ENCODE peak calls at places on chromosomes 6 and 20, in seven cellular contexts. One of them, this sample, is unnamed.

GRCh38 chr6:3911614-3912336 is 62.6 kb downstream of the FAM50B start:
- DNase-seq in right lobe of liver: no peak
- DNase-seq in cardiac muscle cell: no peak
- DNase-seq in foreskin keratinocyte: peak
- DNase-seq in GM23338: no peak
- DNase-seq in fibroblast of mammary gland: peak
- DNase-seq in fibroblast of the aortic adventitia: peak
- DNase-seq in this sample: no peak

GRCh38 chr20:37297066-37297736 is 7.7 kb downstream of the MANBAL start:
- DNase-seq in right lobe of liver: no peak
- DNase-seq in cardiac muscle cell: no peak
- DNase-seq in foreskin keratinocyte: peak
- DNase-seq in GM23338: no peak
- DNase-seq in fibroblast of mammary gland: peak
- DNase-seq in fibroblast of the aortic adventitia: peak
- DNase-seq in this sample: no peak

GRCh38 chr20:57620999-57621398 is 773 bp upstream of the ZBP1 start:
- DNase-seq in right lobe of liver: no peak
- DNase-seq in cardiac muscle cell: no peak
- DNase-seq in foreskin keratinocyte: no peak
- DNase-seq in GM23338: no peak
- DNase-seq in fibroblast of mammary gland: no peak
- DNase-seq in fibroblast of the aortic adventitia: no peak
- DNase-seq in this sample: no peak

GRCh38 chr20:10002871-10003270 is 31.9 kb upstream of the ANKEF1 start:
- DNase-seq in right lobe of liver: no peak
- DNase-seq in cardiac muscle cell: no peak
- DNase-seq in foreskin keratinocyte: no peak
- DNase-seq in GM23338: no peak
- DNase-seq in fibroblast of mammary gland: no peak
- DNase-seq in fibroblast of the aortic adventitia: no peak
- DNase-seq in this sample: no peak

GRCh38 chr6:4610256-4610655 is 165.9 kb upstream of the CDYL start:
- DNase-seq in right lobe of liver: no peak
- DNase-seq in cardiac muscle cell: no peak
- DNase-seq in foreskin keratinocyte: no peak
- DNase-seq in GM23338: no peak
- DNase-seq in fibroblast of mammary gland: peak
- DNase-seq in fibroblast of the aortic adventitia: peak
- DNase-seq in this sample: no peak

GRCh38 chr6:125066964-125067363 is 86.6 kb upstream of the TPD52L1 start:
- DNase-seq in right lobe of liver: no peak
- DNase-seq in cardiac muscle cell: no peak
- DNase-seq in foreskin keratinocyte: peak
- DNase-seq in GM23338: no peak
- DNase-seq in fibroblast of mammary gland: peak
- DNase-seq in fibroblast of the aortic adventitia: no peak
- DNase-seq in this sample: no peak

GRCh38 chr6:45300776-45301175 is 27.4 kb upstream of the RUNX2 start:
- DNase-seq in right lobe of liver: no peak
- DNase-seq in cardiac muscle cell: no peak
- DNase-seq in foreskin keratinocyte: no peak
- DNase-seq in GM23338: no peak
- DNase-seq in fibroblast of mammary gland: no peak
- DNase-seq in fibroblast of the aortic adventitia: no peak
- DNase-seq in this sample: no peak

GRCh38 chr6:72941751-72942150 is 283.5 kb downstream of the KHDC1L start:
- DNase-seq in right lobe of liver: no peak
- DNase-seq in cardiac muscle cell: no peak
- DNase-seq in foreskin keratinocyte: no peak
- DNase-seq in GM23338: no peak
- DNase-seq in fibroblast of mammary gland: no peak
- DNase-seq in fibroblast of the aortic adventitia: no peak
- DNase-seq in this sample: no peak

GRCh38 chr6:121435444-121436069 is at the start of gene GJA1:
- DNase-seq in right lobe of liver: no peak
- DNase-seq in cardiac muscle cell: peak
- DNase-seq in foreskin keratinocyte: peak
- DNase-seq in GM23338: peak
- DNase-seq in fibroblast of mammary gland: peak
- DNase-seq in fibroblast of the aortic adventitia: peak
- DNase-seq in this sample: peak

GRCh38 chr6:6840831-6841263 is 252.3 kb downstream of the LY86 start:
- DNase-seq in right lobe of liver: no peak
- DNase-seq in cardiac muscle cell: no peak
- DNase-seq in foreskin keratinocyte: no peak
- DNase-seq in GM23338: no peak
- DNase-seq in fibroblast of mammary gland: no peak
- DNase-seq in fibroblast of the aortic adventitia: no peak
- DNase-seq in this sample: no peak

GRCh38 chr20:57507477-57507876 is 17.5 kb downstream of the CTCFL start:
- DNase-seq in right lobe of liver: no peak
- DNase-seq in cardiac muscle cell: no peak
- DNase-seq in foreskin keratinocyte: no peak
- DNase-seq in GM23338: no peak
- DNase-seq in fibroblast of mammary gland: peak
- DNase-seq in fibroblast of the aortic adventitia: no peak
- DNase-seq in this sample: no peak

GRCh38 chr6:140321891-140322290 is 947.4 kb upstream of the CITED2 start:
- DNase-seq in right lobe of liver: no peak
- DNase-seq in cardiac muscle cell: no peak
- DNase-seq in foreskin keratinocyte: no peak
- DNase-seq in GM23338: no peak
- DNase-seq in fibroblast of mammary gland: no peak
- DNase-seq in fibroblast of the aortic adventitia: no peak
- DNase-seq in this sample: no peak

GRCh38 chr20:15317546-15318242 is 980.3 kb upstream of the FLRT3 start:
- DNase-seq in right lobe of liver: no peak
- DNase-seq in cardiac muscle cell: no peak
- DNase-seq in foreskin keratinocyte: no peak
- DNase-seq in GM23338: no peak
- DNase-seq in fibroblast of mammary gland: no peak
- DNase-seq in fibroblast of the aortic adventitia: no peak
- DNase-seq in this sample: no peak

GRCh38 chr20:14193443-14193842 is 144.0 kb downstream of the FLRT3 start:
- DNase-seq in right lobe of liver: no peak
- DNase-seq in cardiac muscle cell: no peak
- DNase-seq in foreskin keratinocyte: no peak
- DNase-seq in GM23338: peak
- DNase-seq in fibroblast of mammary gland: no peak
- DNase-seq in fibroblast of the aortic adventitia: no peak
- DNase-seq in this sample: no peak

GRCh38 chr20:14189794-14190402 is 147.5 kb downstream of the FLRT3 start:
- DNase-seq in right lobe of liver: no peak
- DNase-seq in cardiac muscle cell: peak
- DNase-seq in foreskin keratinocyte: peak
- DNase-seq in GM23338: peak
- DNase-seq in fibroblast of mammary gland: peak
- DNase-seq in fibroblast of the aortic adventitia: peak
- DNase-seq in this sample: no peak

GRCh38 chr20:14197097-14197496 is 140.3 kb downstream of the FLRT3 start:
- DNase-seq in right lobe of liver: no peak
- DNase-seq in cardiac muscle cell: no peak
- DNase-seq in foreskin keratinocyte: peak
- DNase-seq in GM23338: no peak
- DNase-seq in fibroblast of mammary gland: peak
- DNase-seq in fibroblast of the aortic adventitia: peak
- DNase-seq in this sample: no peak

GRCh38 chr20:14191559-14191958 is 145.9 kb downstream of the FLRT3 start:
- DNase-seq in right lobe of liver: no peak
- DNase-seq in cardiac muscle cell: no peak
- DNase-seq in foreskin keratinocyte: no peak
- DNase-seq in GM23338: no peak
- DNase-seq in fibroblast of mammary gland: no peak
- DNase-seq in fibroblast of the aortic adventitia: no peak
- DNase-seq in this sample: no peak

DNA sequence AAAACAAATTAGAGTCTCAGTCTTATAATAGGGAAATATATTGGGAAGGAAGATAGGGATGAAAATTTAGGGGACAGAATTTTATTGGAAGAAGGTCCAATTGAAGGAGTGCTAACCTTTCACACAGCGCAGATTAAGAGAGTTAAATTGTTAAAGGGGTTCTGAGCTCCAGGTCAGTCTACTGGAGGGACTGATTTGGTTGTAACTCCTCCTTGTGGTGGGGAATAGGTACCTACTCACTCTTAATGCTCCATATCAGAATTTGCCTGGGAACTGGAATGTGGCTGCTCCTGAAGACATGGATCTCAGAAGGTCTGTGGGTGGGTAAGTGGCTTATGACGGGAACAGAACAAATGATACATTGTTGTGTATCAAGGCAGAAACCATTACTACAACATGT is 143.5 kb downstream of the FLRT3 start:
- DNase-seq in right lobe of liver: no peak
- DNase-seq in cardiac muscle cell: no peak
- DNase-seq in foreskin keratinocyte: no peak
- DNase-seq in GM23338: peak
- DNase-seq in fibroblast of mammary gland: peak
- DNase-seq in fibroblast of the aortic adventitia: no peak
- DNase-seq in this sample: no peak
- TF ChIP-seq CTCF in right lobe of liver: no peak
- TF ChIP-seq CTCF in cardiac muscle cell: no peak
- TF ChIP-seq CTCF in foreskin keratinocyte: peak
- TF ChIP-seq CTCF in GM23338: peak
- TF ChIP-seq CTCF in fibroblast of mammary gland: peak
- TF ChIP-seq CTCF in fibroblast of the aortic adventitia: peak
- TF ChIP-seq CTCF in this sample: no peak

GRCh38 chr20:35617397-35618031 is 1.9 kb downstream of the SPAG4 start:
- DNase-seq in right lobe of liver: peak
- DNase-seq in cardiac muscle cell: peak
- DNase-seq in foreskin keratinocyte: peak
- DNase-seq in GM23338: peak
- DNase-seq in fibroblast of mammary gland: peak
- DNase-seq in fibroblast of the aortic adventitia: peak
- DNase-seq in this sample: peak
- TF ChIP-seq CTCF in right lobe of liver: peak
- TF ChIP-seq CTCF in cardiac muscle cell: peak
- TF ChIP-seq CTCF in foreskin keratinocyte: peak
- TF ChIP-seq CTCF in GM23338: peak
- TF ChIP-seq CTCF in fibroblast of mammary gland: peak
- TF ChIP-seq CTCF in fibroblast of the aortic adventitia: peak
- TF ChIP-seq CTCF in this sample: no peak

GRCh38 chr6:32638521-32639219 is 1.5 kb downstream of the HLA-DQA1 start:
- DNase-seq in right lobe of liver: no peak
- DNase-seq in cardiac muscle cell: no peak
- DNase-seq in foreskin keratinocyte: no peak
- DNase-seq in GM23338: no peak
- DNase-seq in fibroblast of mammary gland: no peak
- DNase-seq in fibroblast of the aortic adventitia: no peak
- DNase-seq in this sample: no peak

GRCh38 chr6:32637883-32638282 is 677 bp downstream of the HLA-DQA1 start:
- DNase-seq in right lobe of liver: no peak
- DNase-seq in cardiac muscle cell: no peak
- DNase-seq in foreskin keratinocyte: no peak
- DNase-seq in GM23338: no peak
- DNase-seq in fibroblast of mammary gland: no peak
- DNase-seq in fibroblast of the aortic adventitia: no peak
- DNase-seq in this sample: no peak

GRCh38 chr6:32639440-32640394 is 2.5 kb downstream of the HLA-DQA1 start:
- DNase-seq in right lobe of liver: no peak
- DNase-seq in cardiac muscle cell: no peak
- DNase-seq in foreskin keratinocyte: no peak
- DNase-seq in GM23338: no peak
- DNase-seq in fibroblast of mammary gland: no peak
- DNase-seq in fibroblast of the aortic adventitia: no peak
- DNase-seq in this sample: no peak

GRCh38 chr6:32635526-32636123 is 1.6 kb upstream of the HLA-DQA1 start:
- DNase-seq in right lobe of liver: no peak
- DNase-seq in cardiac muscle cell: no peak
- DNase-seq in foreskin keratinocyte: peak
- DNase-seq in GM23338: peak
- DNase-seq in fibroblast of mammary gland: no peak
- DNase-seq in fibroblast of the aortic adventitia: no peak
- DNase-seq in this sample: no peak

DNA sequence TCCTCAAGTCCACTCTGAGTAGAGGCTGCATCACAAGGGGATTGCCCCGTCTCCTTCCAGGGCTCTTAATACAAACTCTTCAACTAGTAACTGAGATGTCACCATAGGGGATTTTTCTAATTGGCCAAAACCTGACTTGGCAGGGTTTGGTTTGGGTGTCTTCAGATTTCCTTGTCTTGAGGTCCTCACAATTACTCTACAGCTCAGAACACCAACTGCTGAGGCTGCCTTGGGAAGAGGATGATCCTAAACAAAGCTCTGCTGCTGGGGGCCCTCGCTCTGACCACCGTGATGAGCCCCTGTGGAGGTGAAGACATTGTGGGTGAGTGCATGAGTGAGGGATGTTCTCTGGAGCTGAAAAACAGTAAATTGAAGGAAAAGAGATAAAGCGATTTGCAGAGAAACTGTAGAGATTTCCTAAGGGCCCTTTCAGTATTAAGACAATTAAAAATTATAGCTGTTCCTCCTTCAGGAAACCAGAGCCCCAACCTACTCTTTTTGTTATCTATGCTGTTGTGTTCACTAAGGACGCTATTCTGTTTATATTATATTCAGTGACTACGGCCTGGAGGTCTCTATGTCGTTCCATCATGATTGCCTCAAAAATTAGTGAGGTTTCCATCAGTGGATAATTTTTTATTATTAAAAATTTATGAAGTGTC is at the start of gene HLA-DQA1:
- DNase-seq in right lobe of liver: no peak
- DNase-seq in cardiac muscle cell: no peak
- DNase-seq in foreskin keratinocyte: no peak
- DNase-seq in GM23338: no peak
- DNase-seq in fibroblast of mammary gland: no peak
- DNase-seq in fibroblast of the aortic adventitia: no peak
- DNase-seq in this sample: no peak
- TF ChIP-seq CTCF in right lobe of liver: no peak
- TF ChIP-seq CTCF in cardiac muscle cell: no peak
- TF ChIP-seq CTCF in foreskin keratinocyte: no peak
- TF ChIP-seq CTCF in GM23338: no peak
- TF ChIP-seq CTCF in fibroblast of mammary gland: no peak
- TF ChIP-seq CTCF in fibroblast of the aortic adventitia: no peak
- TF ChIP-seq CTCF in this sample: no peak

GRCh38 chr6:110041149-110041548 is 63.0 kb downstream of the GPR6 start:
- DNase-seq in right lobe of liver: no peak
- DNase-seq in cardiac muscle cell: no peak
- DNase-seq in foreskin keratinocyte: peak
- DNase-seq in GM23338: no peak
- DNase-seq in fibroblast of mammary gland: no peak
- DNase-seq in fibroblast of the aortic adventitia: no peak
- DNase-seq in this sample: no peak

GRCh38 chr6:110039364-110039995 is 61.4 kb downstream of the GPR6 start:
- DNase-seq in right lobe of liver: peak
- DNase-seq in cardiac muscle cell: peak
- DNase-seq in foreskin keratinocyte: peak
- DNase-seq in GM23338: peak
- DNase-seq in fibroblast of mammary gland: peak
- DNase-seq in fibroblast of the aortic adventitia: peak
- DNase-seq in this sample: peak

GRCh38 chr6:110041830-110042229 is 63.7 kb downstream of the GPR6 start:
- DNase-seq in right lobe of liver: no peak
- DNase-seq in cardiac muscle cell: no peak
- DNase-seq in foreskin keratinocyte: no peak
- DNase-seq in GM23338: no peak
- DNase-seq in fibroblast of mammary gland: no peak
- DNase-seq in fibroblast of the aortic adventitia: no peak
- DNase-seq in this sample: peak

GRCh38 chr6:110040716-110041115 is 62.6 kb downstream of the GPR6 start:
- DNase-seq in right lobe of liver: no peak
- DNase-seq in cardiac muscle cell: no peak
- DNase-seq in foreskin keratinocyte: no peak
- DNase-seq in GM23338: no peak
- DNase-seq in fibroblast of mammary gland: no peak
- DNase-seq in fibroblast of the aortic adventitia: no peak
- DNase-seq in this sample: no peak

GRCh38 chr6:110039996-110040383 is 61.9 kb downstream of the GPR6 start:
- DNase-seq in right lobe of liver: no peak
- DNase-seq in cardiac muscle cell: peak
- DNase-seq in foreskin keratinocyte: peak
- DNase-seq in GM23338: peak
- DNase-seq in fibroblast of mammary gland: peak
- DNase-seq in fibroblast of the aortic adventitia: peak
- DNase-seq in this sample: peak
- TF ChIP-seq CTCF in right lobe of liver: peak
- TF ChIP-seq CTCF in cardiac muscle cell: peak
- TF ChIP-seq CTCF in foreskin keratinocyte: peak
- TF ChIP-seq CTCF in GM23338: peak
- TF ChIP-seq CTCF in fibroblast of mammary gland: peak
- TF ChIP-seq CTCF in fibroblast of the aortic adventitia: peak
- TF ChIP-seq CTCF in this sample: no peak

This sample was measured in endothelial cell.